ENCODE peak calls at places on chromosomes 6 and 20, in eight cellular contexts. One of them, this sample, is unnamed.

GRCh38 chr6:148177589-148178233 is 164.9 kb upstream of the SASH1 start:
- DNase-seq in stimulated activated CD8-positive, alpha-beta memory T cell treated with anti-CD3 and anti-CD28 coated beads, Interleukin-7, amount 100 ng/mL, for 24 hours: no peak
- DNase-seq in anterior cingulate cortex: peak; percentile 27
- DNase-seq in KBM-7: peak; percentile 43
- DNase-seq in NCI-H1092 treated with DMSO at 0.1 percent for 48 hours: peak; percentile 27
- DNase-seq in astrocyte of the spinal cord: peak; percentile 60
- DNase-seq in activated CD4-positive, alpha-beta T cell treated with anti-CD3 and anti-CD28 coated beads, Interleukin-2, amount 10 ng/mL, durations not matched to agents 24 days and 14 days: peak; percentile 70
- DNase-seq in AG20443: peak; percentile 54
- DNase-seq in this sample: no peak

GRCh38 chr6:81762132-81762531 is 9.7 kb upstream of the TENT5A start:
- DNase-seq in stimulated activated CD8-positive, alpha-beta memory T cell treated with anti-CD3 and anti-CD28 coated beads, Interleukin-7, amount 100 ng/mL, for 24 hours: no peak
- DNase-seq in anterior cingulate cortex: no peak
- DNase-seq in KBM-7: no peak
- DNase-seq in NCI-H1092 treated with DMSO at 0.1 percent for 48 hours: no peak
- DNase-seq in astrocyte of the spinal cord: peak; percentile 51
- DNase-seq in activated CD4-positive, alpha-beta T cell treated with anti-CD3 and anti-CD28 coated beads, Interleukin-2, amount 10 ng/mL, durations not matched to agents 24 days and 14 days: no peak
- DNase-seq in AG20443: peak; percentile 17
- DNase-seq in this sample: no peak

GRCh38 chr6:157151029-157151428 is 172.3 kb downstream of the TMEM242 start:
- DNase-seq in stimulated activated CD8-positive, alpha-beta memory T cell treated with anti-CD3 and anti-CD28 coated beads, Interleukin-7, amount 100 ng/mL, for 24 hours: no peak
- DNase-seq in anterior cingulate cortex: no peak
- DNase-seq in KBM-7: no peak
- DNase-seq in NCI-H1092 treated with DMSO at 0.1 percent for 48 hours: no peak
- DNase-seq in astrocyte of the spinal cord: peak; percentile 45
- DNase-seq in activated CD4-positive, alpha-beta T cell treated with anti-CD3 and anti-CD28 coated beads, Interleukin-2, amount 10 ng/mL, durations not matched to agents 24 days and 14 days: no peak
- DNase-seq in AG20443: no peak
- DNase-seq in this sample: no peak

GRCh38 chr6:48426636-48427035 is 315.6 kb upstream of the PTCHD4 start:
- DNase-seq in stimulated activated CD8-positive, alpha-beta memory T cell treated with anti-CD3 and anti-CD28 coated beads, Interleukin-7, amount 100 ng/mL, for 24 hours: no peak
- DNase-seq in anterior cingulate cortex: no peak
- DNase-seq in KBM-7: no peak
- DNase-seq in NCI-H1092 treated with DMSO at 0.1 percent for 48 hours: no peak
- DNase-seq in astrocyte of the spinal cord: peak; percentile 90
- DNase-seq in activated CD4-positive, alpha-beta T cell treated with anti-CD3 and anti-CD28 coated beads, Interleukin-2, amount 10 ng/mL, durations not matched to agents 24 days and 14 days: no peak
- DNase-seq in AG20443: peak; percentile 14
- DNase-seq in this sample: peak; percentile 44

GRCh38 chr6:62328607-62329006 is 42.6 kb upstream of the KHDRBS2 start:
- DNase-seq in stimulated activated CD8-positive, alpha-beta memory T cell treated with anti-CD3 and anti-CD28 coated beads, Interleukin-7, amount 100 ng/mL, for 24 hours: no peak
- DNase-seq in anterior cingulate cortex: no peak
- DNase-seq in KBM-7: no peak
- DNase-seq in NCI-H1092 treated with DMSO at 0.1 percent for 48 hours: no peak
- DNase-seq in astrocyte of the spinal cord: no peak
- DNase-seq in activated CD4-positive, alpha-beta T cell treated with anti-CD3 and anti-CD28 coated beads, Interleukin-2, amount 10 ng/mL, durations not matched to agents 24 days and 14 days: no peak
- DNase-seq in AG20443: no peak
- DNase-seq in this sample: no peak

GRCh38 chr6:21597706-21598273 is 4.2 kb downstream of the SOX4 start:
- DNase-seq in stimulated activated CD8-positive, alpha-beta memory T cell treated with anti-CD3 and anti-CD28 coated beads, Interleukin-7, amount 100 ng/mL, for 24 hours: no peak
- DNase-seq in anterior cingulate cortex: no peak
- DNase-seq in KBM-7: peak; percentile 41
- DNase-seq in NCI-H1092 treated with DMSO at 0.1 percent for 48 hours: peak; percentile 27
- DNase-seq in astrocyte of the spinal cord: peak; percentile 49
- DNase-seq in activated CD4-positive, alpha-beta T cell treated with anti-CD3 and anti-CD28 coated beads, Interleukin-2, amount 10 ng/mL, durations not matched to agents 24 days and 14 days: no peak
- DNase-seq in AG20443: peak; percentile 33
- DNase-seq in this sample: no peak

GRCh38 chr20:57173986-57174385 is 92.5 kb downstream of the BMP7 start:
- DNase-seq in stimulated activated CD8-positive, alpha-beta memory T cell treated with anti-CD3 and anti-CD28 coated beads, Interleukin-7, amount 100 ng/mL, for 24 hours: no peak
- DNase-seq in anterior cingulate cortex: no peak
- DNase-seq in KBM-7: no peak
- DNase-seq in NCI-H1092 treated with DMSO at 0.1 percent for 48 hours: no peak
- DNase-seq in astrocyte of the spinal cord: no peak
- DNase-seq in activated CD4-positive, alpha-beta T cell treated with anti-CD3 and anti-CD28 coated beads, Interleukin-2, amount 10 ng/mL, durations not matched to agents 24 days and 14 days: no peak
- DNase-seq in AG20443: no peak
- DNase-seq in this sample: no peak

GRCh38 chr6:162690158-162690557 is 37.4 kb downstream of the PRKN start:
- DNase-seq in stimulated activated CD8-positive, alpha-beta memory T cell treated with anti-CD3 and anti-CD28 coated beads, Interleukin-7, amount 100 ng/mL, for 24 hours: no peak
- DNase-seq in anterior cingulate cortex: no peak
- DNase-seq in KBM-7: no peak
- DNase-seq in NCI-H1092 treated with DMSO at 0.1 percent for 48 hours: no peak
- DNase-seq in astrocyte of the spinal cord: no peak
- DNase-seq in activated CD4-positive, alpha-beta T cell treated with anti-CD3 and anti-CD28 coated beads, Interleukin-2, amount 10 ng/mL, durations not matched to agents 24 days and 14 days: no peak
- DNase-seq in AG20443: no peak
- DNase-seq in this sample: no peak

GRCh38 chr6:155481215-155481614 is 25.6 kb upstream of the NOX3 start:
- DNase-seq in stimulated activated CD8-positive, alpha-beta memory T cell treated with anti-CD3 and anti-CD28 coated beads, Interleukin-7, amount 100 ng/mL, for 24 hours: no peak
- DNase-seq in anterior cingulate cortex: no peak
- DNase-seq in KBM-7: no peak
- DNase-seq in NCI-H1092 treated with DMSO at 0.1 percent for 48 hours: no peak
- DNase-seq in astrocyte of the spinal cord: peak; percentile 25
- DNase-seq in activated CD4-positive, alpha-beta T cell treated with anti-CD3 and anti-CD28 coated beads, Interleukin-2, amount 10 ng/mL, durations not matched to agents 24 days and 14 days: no peak
- DNase-seq in AG20443: peak; percentile 40
- DNase-seq in this sample: no peak

GRCh38 chr6:32790306-32790705 is 26.5 kb downstream of the HLA-DOB start:
- DNase-seq in stimulated activated CD8-positive, alpha-beta memory T cell treated with anti-CD3 and anti-CD28 coated beads, Interleukin-7, amount 100 ng/mL, for 24 hours: no peak
- DNase-seq in anterior cingulate cortex: no peak
- DNase-seq in KBM-7: no peak
- DNase-seq in NCI-H1092 treated with DMSO at 0.1 percent for 48 hours: no peak
- DNase-seq in astrocyte of the spinal cord: no peak
- DNase-seq in activated CD4-positive, alpha-beta T cell treated with anti-CD3 and anti-CD28 coated beads, Interleukin-2, amount 10 ng/mL, durations not matched to agents 24 days and 14 days: no peak
- DNase-seq in AG20443: peak; percentile 30
- DNase-seq in this sample: peak; percentile 76

GRCh38 chr6:111342913-111343312 is 140.1 kb downstream of the REV3L start:
- DNase-seq in stimulated activated CD8-positive, alpha-beta memory T cell treated with anti-CD3 and anti-CD28 coated beads, Interleukin-7, amount 100 ng/mL, for 24 hours: no peak
- DNase-seq in anterior cingulate cortex: no peak
- DNase-seq in KBM-7: no peak
- DNase-seq in NCI-H1092 treated with DMSO at 0.1 percent for 48 hours: no peak
- DNase-seq in astrocyte of the spinal cord: no peak
- DNase-seq in activated CD4-positive, alpha-beta T cell treated with anti-CD3 and anti-CD28 coated beads, Interleukin-2, amount 10 ng/mL, durations not matched to agents 24 days and 14 days: no peak
- DNase-seq in AG20443: no peak
- DNase-seq in this sample: peak; percentile 18

This sample was measured in foreskin keratinocyte.